ENCODE peak calls at places on chromosomes 11 and 22, in seven cellular contexts. E is activated CD4-positive, alpha-beta T cell treated with anti-CD3 and anti-CD28 coated beads for 4 hours; G is activated CD4-positive, alpha-beta memory T cell treated with anti-CD3 and anti-CD28 coated beads, Interleukin-2, amount 10 ng/mL, durations not matched to agents 7 days and 5 days; X is Peyer's patch; L is activated naive CD8-positive, alpha-beta T cell treated with anti-CD3 and anti-CD28 coated beads for 36 hours; T is NCI-H1436; F is HFFc6. P is an unnamed sample.

GRCh38 chr11:76797341-76798201 is 14.4 kb downstream of the TSKU start:
- DNase-seq in E (no peak), G (no peak), X (no peak), L (no peak), T (no peak), F (no peak), P (no peak)

GRCh38 chr11:69636512-69636866 is 4.5 kb upstream of the CCND1 start:
- DNase-seq in E (no peak), G (no peak), X (peak), L (no peak), T (no peak), F (peak), P (peak)

GRCh38 chr11:12330491-12331231 is 46.7 kb upstream of the PARVA start:
- DNase-seq in E (no peak), G (no peak), X (no peak), L (no peak), T (peak), F (no peak), P (peak)

GRCh38 chr22:23370251-23370650 is 189.9 kb downstream of the BCR start:
- DNase-seq in E (no peak), G (no peak), X (no peak), L (no peak), T (no peak), F (no peak), P (no peak)

GRCh38 chr11:17578296-17578695 is 31.2 kb downstream of the OTOG start:
- DNase-seq in E (no peak), G (no peak), X (no peak), L (no peak), T (no peak), F (no peak), P (no peak)

GRCh38 chr11:10770626-10771254 is 19.7 kb downstream of the CTR9 start:
- DNase-seq in E (no peak), G (no peak), X (peak), L (peak), T (no peak), F (peak), P (no peak)

GRCh38 chr11:44340656-44341055 is 30.7 kb upstream of the ALX4 start:
- DNase-seq in E (no peak), G (no peak), X (no peak), L (no peak), T (no peak), F (no peak), P (no peak)

GRCh38 chr22:37117092-37117491 is 7.6 kb upstream of the TMPRSS6 start:
- DNase-seq in E (no peak), G (no peak), X (no peak), L (no peak), T (no peak), F (no peak), P (no peak)

GRCh38 chr11:66268953-66269906 is 791 bp downstream of the RAB1B start:
- DNase-seq in E (no peak), G (peak), X (no peak), L (no peak), T (no peak), F (peak), P (peak)

GRCh38 chr22:23386822-23387580 is 193.1 kb downstream of the IGLL1 start:
- DNase-seq in E (no peak), G (no peak), X (peak), L (no peak), T (no peak), F (no peak), P (no peak)

GRCh38 chr11:129852125-129852740 is 36.6 kb downstream of the TMEM45B start:
- DNase-seq in E (no peak), G (no peak), X (no peak), L (no peak), T (no peak), F (no peak), P (no peak)

GRCh38 chr22:23156286-23156685 is 11.0 kb downstream of the RAB36 start:
- DNase-seq in E (no peak), G (no peak), X (no peak), L (no peak), T (no peak), F (no peak), P (no peak)

P was measured in SK-N-DZ.